ENCODE peak calls at places on chromosomes 13 and 19, in seven cellular contexts. R, I, V, L, O, T and C are unnamed samples.

GRCh38 chr19:55653651-55654322 is 1.0 kb upstream of the U2AF2 start:
- DNase-seq in R (peak), I (peak), V (peak), L (peak), O (peak), T (peak), C (peak)

GRCh38 chr19:58154287-58154678 is 3.7 kb upstream of the ZNF329 start:
- DNase-seq in R (peak), I (no peak), V (no peak), L (no peak), O (peak), T (no peak), C (no peak)

GRCh38 chr13:27968316-27969072 is 621 bp downstream of the CDX2 start:
- DNase-seq in R (no peak), I (no peak), V (no peak), L (peak), O (no peak), T (no peak), C (no peak)

GRCh38 chr19:40603071-40603718 is 2.0 kb downstream of the LTBP4 start:
- DNase-seq in R (peak), I (no peak), V (no peak), L (no peak), O (no peak), T (no peak), C (no peak)

GRCh38 chr13:73058741-73059459 is at the start of gene KLF5:
- DNase-seq in R (peak), I (peak), V (peak), L (peak), O (peak), T (peak), C (peak)

GRCh38 chr13:59364508-59365187 is 799.1 kb downstream of the DIAPH3 start:
- DNase-seq in R (no peak), I (no peak), V (no peak), L (peak), O (no peak), T (no peak), C (no peak)

GRCh38 chr13:42883771-42884170 is 102.4 kb downstream of the FAM216B start:
- DNase-seq in R (peak), I (no peak), V (no peak), L (peak), O (peak), T (no peak), C (no peak)

GRCh38 chr19:50924576-50924975 is 13.4 kb upstream of the KLK4 start:
- DNase-seq in R (no peak), I (no peak), V (no peak), L (no peak), O (no peak), T (no peak), C (no peak)

GRCh38 chr13:107459430-107459829 is 755.9 kb downstream of the LIG4 start:
- DNase-seq in R (peak), I (no peak), V (no peak), L (no peak), O (no peak), T (no peak), C (no peak)

GRCh38 chr13:111909501-111909900 is 157.4 kb upstream of the SOX1 start:
- DNase-seq in R (no peak), I (no peak), V (no peak), L (no peak), O (no peak), T (no peak), C (no peak)

GRCh38 chr19:1592755-1593628 is at the start of gene MBD3:
- DNase-seq in R (peak), I (peak), V (peak), L (peak), O (peak), T (peak), C (peak)

GRCh38 chr19:46841458-46842083 is 9.1 kb downstream of the AP2S1 start:
- DNase-seq in R (peak), I (no peak), V (peak), L (no peak), O (peak), T (no peak), C (no peak)

GRCh38 chr19:58473775-58474174 is 2.4 kb upstream of the ZNF446 start:
- DNase-seq in R (no peak), I (no peak), V (no peak), L (no peak), O (no peak), T (no peak), C (no peak)

GRCh38 chr13:65054277-65054676 is 2175.9 kb downstream of the PCDH9 start:
- DNase-seq in R (no peak), I (no peak), V (no peak), L (peak), O (no peak), T (no peak), C (no peak)

GRCh38 chr19:55227241-55228014 is 1.1 kb downstream of the TMEM86B start:
- DNase-seq in R (no peak), I (no peak), V (no peak), L (no peak), O (peak), T (no peak), C (no peak)

GRCh38 chr19:6362351-6362801 is 1.0 kb downstream of the CLPP start:
- DNase-seq in R (no peak), I (peak), V (no peak), L (no peak), O (no peak), T (peak), C (peak)

GRCh38 chr13:73335226-73335625 is 276.4 kb downstream of the KLF5 start:
- DNase-seq in R (peak), I (no peak), V (no peak), L (no peak), O (no peak), T (no peak), C (no peak)

GRCh38 chr13:41587490-41587889 is 130.1 kb downstream of the RGCC start:
- DNase-seq in R (no peak), I (no peak), V (no peak), L (no peak), O (no peak), T (no peak), C (no peak)

GRCh38 chr13:99191900-99192399 is 8.7 kb upstream of the UBAC2 start:
- DNase-seq in R (peak), I (no peak), V (no peak), L (no peak), O (no peak), T (no peak), C (no peak)

GRCh38 chr13:60221581-60221980 is 57.9 kb upstream of the DIAPH3 start:
- DNase-seq in R (no peak), I (no peak), V (no peak), L (no peak), O (no peak), T (no peak), C (no peak)

GRCh38 chr19:46604781-46605355 is 3.7 kb downstream of the CALM3 start:
- DNase-seq in R (no peak), I (no peak), V (no peak), L (no peak), O (no peak), T (no peak), C (no peak)

GRCh38 chr13:37345869-37346268 is 240.4 kb upstream of the CSNK1A1L start:
- DNase-seq in R (no peak), I (no peak), V (no peak), L (no peak), O (no peak), T (no peak), C (no peak)

GRCh38 chr13:110312669-110313031 is 5.6 kb downstream of the COL4A2 start:
- DNase-seq in R (peak), I (no peak), V (no peak), L (no peak), O (no peak), T (no peak), C (no peak)

GRCh38 chr19:3333020-3333583 is 33.3 kb upstream of the NFIC start:
- DNase-seq in R (no peak), I (no peak), V (no peak), L (no peak), O (no peak), T (no peak), C (no peak)

GRCh38 chr19:42092350-42092749 is 16.4 kb downstream of the ZNF574 start:
- DNase-seq in R (no peak), I (no peak), V (no peak), L (peak), O (no peak), T (peak), C (peak)

GRCh38 chr19:40416918-40417713 is 3.9 kb upstream of the PRX start:
- DNase-seq in R (peak), I (no peak), V (no peak), L (no peak), O (peak), T (no peak), C (no peak)

GRCh38 chr13:45691251-45691650 is 10.9 kb upstream of the CBY2 start:
- DNase-seq in R (no peak), I (no peak), V (no peak), L (no peak), O (no peak), T (no peak), C (no peak)

GRCh38 chr19:5961969-5962945 is 15.7 kb downstream of the RANBP3 start:
- DNase-seq in R (peak), I (peak), V (no peak), L (peak), O (no peak), T (peak), C (peak)

GRCh38 chr13:43270043-43270830 is 246.9 kb downstream of the DNAJC15 start:
- DNase-seq in R (no peak), I (no peak), V (no peak), L (no peak), O (no peak), T (no peak), C (no peak)

GRCh38 chr19:18155095-18156087 is 2.4 kb downstream of the PIK3R2 start:
- DNase-seq in R (no peak), I (no peak), V (no peak), L (no peak), O (no peak), T (no peak), C (no peak)

GRCh38 chr13:75079226-75079625 is 402.7 kb downstream of the TBC1D4 start:
- DNase-seq in R (no peak), I (no peak), V (no peak), L (no peak), O (no peak), T (no peak), C (no peak)